ENCODE peak calls at places on chromosomes 3 and 15, in nine cellular contexts. E is adrenal gland, J is GM23338, U is thyroid gland, A is sigmoid colon, C is RWPE2, O is AG04450, X is cardiac muscle cell, W is PC-9. Y is an unnamed sample.

GRCh38 chr3:65291448-65292091 is 603.8 kb upstream of the ADAMTS9 start:
- DNase-seq in E (no peak), J (no peak), U (no peak), A (no peak), C (no peak), O (no peak), X (no peak), W (no peak), Y (no peak)

GRCh38 chr3:195034101-195034500 is 236.9 kb downstream of the XXYLT1 start:
- DNase-seq in E (no peak), J (no peak), U (no peak), A (no peak), C (no peak), O (no peak), X (no peak), W (no peak), Y (no peak)

GRCh38 chr3:94004301-94004910 is 24.0 kb downstream of the STX19 start:
- DNase-seq in E (no peak), J (peak), U (no peak), A (no peak), C (no peak), O (peak), X (peak), W (no peak), Y (peak)

GRCh38 chr3:194136519-194137313 is 768 bp downstream of the HES1 start:
- DNase-seq in E (peak), J (peak), U (no peak), A (peak), C (no peak), O (peak), X (peak), W (no peak), Y (peak)

GRCh38 chr3:109806929-109807328 is 469.6 kb upstream of the DPPA4 start:
- DNase-seq in E (peak), J (no peak), U (no peak), A (no peak), C (no peak), O (no peak), X (peak), W (no peak), Y (peak)

GRCh38 chr3:123847209-123847608 is 36.9 kb downstream of the MYLK start:
- DNase-seq in E (no peak), J (no peak), U (no peak), A (no peak), C (no peak), O (no peak), X (no peak), W (no peak), Y (no peak)

GRCh38 chr15:59616390-59616789 is 4.8 kb downstream of the GCNT3 start:
- DNase-seq in E (no peak), J (peak), U (peak), A (no peak), C (no peak), O (no peak), X (no peak), W (peak), Y (no peak)

GRCh38 chr3:127077506-127078064 is 94.7 kb downstream of the PLXNA1 start:
- DNase-seq in E (no peak), J (no peak), U (no peak), A (peak), C (no peak), O (no peak), X (no peak), W (no peak), Y (no peak)

GRCh38 chr3:182794455-182794773 is 1.1 kb downstream of the ATP11B start:
- DNase-seq in E (no peak), J (no peak), U (no peak), A (no peak), C (no peak), O (no peak), X (no peak), W (no peak), Y (no peak)

GRCh38 chr3:169365993-169366915 is 297.3 kb downstream of the MECOM start:
- DNase-seq in E (no peak), J (no peak), U (no peak), A (no peak), C (no peak), O (no peak), X (no peak), W (peak), Y (no peak)

GRCh38 chr3:189053327-189053726 is 118.4 kb upstream of the TPRG1 start:
- DNase-seq in E (no peak), J (no peak), U (no peak), A (no peak), C (no peak), O (no peak), X (no peak), W (no peak), Y (no peak)

GRCh38 chr3:40317061-40317676 is 7.7 kb downstream of the EIF1B start:
- DNase-seq in E (peak), J (peak), U (peak), A (no peak), C (no peak), O (peak), X (peak), W (peak), Y (peak)

GRCh38 chr3:147620906-147621305 is 211.7 kb downstream of the ZIC1 start:
- DNase-seq in E (no peak), J (no peak), U (no peak), A (no peak), C (no peak), O (no peak), X (no peak), W (no peak), Y (peak)

GRCh38 chr15:69044899-69045298 is 30.4 kb downstream of the NOX5 start:
- DNase-seq in E (no peak), J (no peak), U (no peak), A (no peak), C (peak), O (no peak), X (peak), W (peak), Y (peak)

GRCh38 chr15:69049976-69050375 is 35.5 kb downstream of the NOX5 start:
- DNase-seq in E (no peak), J (no peak), U (no peak), A (no peak), C (no peak), O (no peak), X (no peak), W (no peak), Y (no peak)

GRCh38 chr15:69042531-69042930 is 28.0 kb downstream of the NOX5 start:
- DNase-seq in E (no peak), J (no peak), U (no peak), A (no peak), C (no peak), O (no peak), X (no peak), W (no peak), Y (no peak)

GRCh38 chr15:69046781-69047180 is 32.3 kb downstream of the NOX5 start:
- DNase-seq in E (no peak), J (no peak), U (no peak), A (no peak), C (no peak), O (no peak), X (no peak), W (no peak), Y (no peak)

GRCh38 chr15:69045810-69046209 is 31.3 kb downstream of the NOX5 start:
- DNase-seq in E (no peak), J (peak), U (no peak), A (no peak), C (no peak), O (no peak), X (peak), W (peak), Y (peak)
- TF ChIP-seq CTCF in E (no peak), J (no peak), U (no peak), A (no peak), C (no peak), O (peak), X (peak), W (no peak), Y (peak)

GRCh38 chr3:184544513-184544861 is 17.1 kb upstream of the EPHB3 start:
- DNase-seq in E (no peak), J (no peak), U (no peak), A (no peak), C (no peak), O (no peak), X (no peak), W (no peak), Y (no peak)

GRCh38 chr3:184542577-184542976 is 19.0 kb upstream of the EPHB3 start:
- DNase-seq in E (no peak), J (no peak), U (no peak), A (no peak), C (no peak), O (no peak), X (no peak), W (no peak), Y (no peak)

GRCh38 chr3:184545769-184546168 is 15.8 kb upstream of the EPHB3 start:
- DNase-seq in E (no peak), J (no peak), U (no peak), A (peak), C (no peak), O (no peak), X (no peak), W (no peak), Y (no peak)

GRCh38 chr3:184543256-184543655 is 18.3 kb upstream of the EPHB3 start:
- DNase-seq in E (no peak), J (no peak), U (no peak), A (peak), C (no peak), O (no peak), X (no peak), W (no peak), Y (no peak)

DNA sequence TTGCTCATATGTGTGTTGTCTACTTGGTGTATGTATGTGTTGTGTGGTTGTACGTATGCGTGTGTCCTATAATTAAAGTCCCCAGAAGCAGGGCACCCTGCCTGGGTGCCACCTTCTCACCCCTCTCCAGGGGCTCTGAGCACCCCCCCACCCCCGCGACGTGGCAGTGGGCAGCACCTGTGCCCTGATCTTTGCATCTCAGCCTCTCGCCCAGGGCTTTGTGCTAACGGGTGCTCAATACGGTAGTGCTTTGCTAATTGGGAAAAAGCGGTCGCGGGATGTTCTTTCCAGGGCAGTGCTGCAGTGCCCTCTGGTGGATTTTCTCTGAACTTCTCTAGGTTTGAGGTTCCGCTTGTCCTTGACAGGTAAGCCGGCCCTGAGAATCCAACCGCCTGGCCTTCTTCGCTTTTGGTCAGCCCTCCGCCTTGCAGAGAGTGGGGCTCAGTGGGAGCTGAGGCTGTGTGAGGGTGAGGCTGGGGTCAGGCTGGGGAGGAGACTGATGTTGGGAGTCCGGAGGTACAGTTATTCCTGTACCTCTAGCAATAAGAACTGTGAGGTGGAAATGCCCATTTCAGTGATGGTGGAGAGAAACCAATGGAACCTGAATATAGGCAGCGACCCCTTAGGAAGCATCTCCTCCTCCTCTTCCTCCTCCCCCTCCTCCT is 17.6 kb upstream of the EPHB3 start:
- DNase-seq in E (peak), J (peak), U (peak), A (peak), C (no peak), O (peak), X (peak), W (peak), Y (peak)
- H3K4me3 ChIP-seq in E (no peak), J (no peak), U (no peak), A (no peak), C (no peak), O (no peak), X (no peak), W (no peak), Y (no peak)

GRCh38 chr3:14730703-14731102 is 55.8 kb downstream of the C3orf20 start:
- DNase-seq in E (no peak), J (no peak), U (no peak), A (no peak), C (no peak), O (no peak), X (no peak), W (no peak), Y (no peak)

GRCh38 chr3:14725015-14725431 is 50.1 kb downstream of the C3orf20 start:
- DNase-seq in E (peak), J (no peak), U (no peak), A (peak), C (no peak), O (peak), X (peak), W (no peak), Y (peak)

GRCh38 chr3:14725564-14726420 is 50.9 kb downstream of the C3orf20 start:
- DNase-seq in E (peak), J (peak), U (no peak), A (peak), C (no peak), O (peak), X (peak), W (no peak), Y (no peak)

DNA sequence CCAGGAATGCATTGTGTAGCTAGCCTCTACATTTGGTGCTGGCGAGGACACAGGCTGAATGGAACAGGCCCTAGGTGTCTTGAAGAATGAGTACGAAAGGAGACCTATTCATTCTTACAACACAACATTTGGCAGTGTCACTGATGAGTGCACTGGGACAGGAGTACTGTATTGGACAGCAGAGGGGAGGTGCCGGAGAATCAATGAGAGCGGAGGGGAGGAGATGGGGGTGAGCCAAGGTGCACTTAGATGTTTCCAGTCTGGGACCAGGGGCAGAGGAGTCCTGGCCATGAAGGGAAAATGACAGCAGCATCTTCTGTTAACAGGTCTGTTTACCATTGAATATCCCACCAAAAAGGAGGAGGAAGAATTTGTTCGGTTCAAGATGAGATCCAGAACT is 53.2 kb downstream of the C3orf20 start:
- DNase-seq in E (no peak), J (no peak), U (no peak), A (no peak), C (no peak), O (no peak), X (no peak), W (no peak), Y (no peak)
- H3K27ac ChIP-seq in E (no peak), J (no peak), U (no peak), A (no peak), C (no peak), O (no peak), X (no peak), W (no peak), Y (no peak)

GRCh38 chr3:46369675-46370132 is 1.0 kb upstream of the CCR5 start:
- DNase-seq in E (no peak), J (no peak), U (no peak), A (no peak), C (no peak), O (no peak), X (no peak), W (no peak), Y (no peak)

GRCh38 chr3:46367811-46368210 is 2.9 kb upstream of the CCR5 start:
- DNase-seq in E (no peak), J (no peak), U (no peak), A (no peak), C (no peak), O (no peak), X (no peak), W (no peak), Y (no peak)

GRCh38 chr3:46370784-46371183 is at the start of gene CCR5:
- DNase-seq in E (no peak), J (no peak), U (no peak), A (no peak), C (no peak), O (no peak), X (no peak), W (no peak), Y (no peak)

GRCh38 chr3:46365737-46366524 is 4.8 kb upstream of the CCR5 start:
- DNase-seq in E (no peak), J (no peak), U (no peak), A (no peak), C (no peak), O (no peak), X (no peak), W (no peak), Y (no peak)

DNA sequence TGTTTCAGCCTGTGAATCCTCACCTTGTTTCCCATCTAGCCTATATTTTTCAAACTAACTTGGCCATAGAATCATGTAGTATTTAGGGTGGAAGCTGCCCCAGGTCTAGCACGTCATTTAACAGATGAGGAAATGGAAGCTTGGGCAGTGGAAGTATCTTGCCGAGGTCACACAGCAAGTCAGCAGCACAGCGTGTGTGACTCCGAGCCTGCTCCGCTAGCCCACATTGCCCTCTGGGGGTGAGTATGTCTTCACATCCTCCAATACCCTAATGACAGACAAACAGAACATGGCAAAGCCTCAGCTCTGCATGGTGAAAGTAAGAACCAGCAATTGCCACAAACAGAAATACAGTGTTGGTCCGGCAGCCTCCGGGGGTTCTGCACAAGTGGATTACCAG is 2.2 kb upstream of the CCR5 start:
- DNase-seq in E (peak), J (peak), U (peak), A (peak), C (no peak), O (no peak), X (peak), W (no peak), Y (no peak)
- TF ChIP-seq CTCF in E (peak), J (peak), U (no peak), A (no peak), C (peak), O (no peak), X (no peak), W (no peak), Y (peak)

GRCh38 chr3:107239703-107240102 is 137.5 kb upstream of the CCDC54 start:
- DNase-seq in E (no peak), J (no peak), U (no peak), A (no peak), C (no peak), O (no peak), X (no peak), W (no peak), Y (no peak)
- H3K4me3 ChIP-seq in E (no peak), J (peak), U (no peak), A (peak), C (peak), O (peak), X (no peak), W (peak), Y (no peak)

Y was measured in brain microvascular endothelial cell.